ENCODE peak calls at places on chromosomes 1 and 21, in eight cellular contexts. One of them, this sample, is unnamed.

GRCh38 chr1:215957692-215958091 is 390.6 kb downstream of the KCTD3 start:
- DNase-seq in colonic mucosa: no peak
- DNase-seq in DND-41: no peak
- DNase-seq in ovary: no peak
- DNase-seq in WTC11: no peak
- DNase-seq in fibroblast of lung: peak
- DNase-seq in fibroblast of pulmonary artery: peak
- DNase-seq in fibroblast of the aortic adventitia: peak
- DNase-seq in this sample: no peak

GRCh38 chr1:6491480-6491962 is at the start of gene PLEKHG5:
- DNase-seq in colonic mucosa: no peak
- DNase-seq in DND-41: no peak
- DNase-seq in ovary: no peak
- DNase-seq in WTC11: no peak
- DNase-seq in fibroblast of lung: peak
- DNase-seq in fibroblast of pulmonary artery: peak
- DNase-seq in fibroblast of the aortic adventitia: peak
- DNase-seq in this sample: no peak

GRCh38 chr1:179119466-179119865 is 37.6 kb downstream of the TOR3A start:
- DNase-seq in colonic mucosa: no peak
- DNase-seq in DND-41: no peak
- DNase-seq in ovary: no peak
- DNase-seq in WTC11: no peak
- DNase-seq in fibroblast of lung: no peak
- DNase-seq in fibroblast of pulmonary artery: no peak
- DNase-seq in fibroblast of the aortic adventitia: no peak
- DNase-seq in this sample: no peak

GRCh38 chr1:59815892-59816291 is 1.1 kb downstream of the HOOK1 start:
- DNase-seq in colonic mucosa: no peak
- DNase-seq in DND-41: no peak
- DNase-seq in ovary: no peak
- DNase-seq in WTC11: no peak
- DNase-seq in fibroblast of lung: no peak
- DNase-seq in fibroblast of pulmonary artery: no peak
- DNase-seq in fibroblast of the aortic adventitia: no peak
- DNase-seq in this sample: no peak

GRCh38 chr1:209150114-209150513 is 433.4 kb upstream of the CAMK1G start:
- DNase-seq in colonic mucosa: no peak
- DNase-seq in DND-41: peak
- DNase-seq in ovary: no peak
- DNase-seq in WTC11: peak
- DNase-seq in fibroblast of lung: peak
- DNase-seq in fibroblast of pulmonary artery: peak
- DNase-seq in fibroblast of the aortic adventitia: peak
- DNase-seq in this sample: no peak

GRCh38 chr1:192476802-192477298 is 98.7 kb upstream of the RGS1 start:
- DNase-seq in colonic mucosa: no peak
- DNase-seq in DND-41: no peak
- DNase-seq in ovary: no peak
- DNase-seq in WTC11: no peak
- DNase-seq in fibroblast of lung: peak
- DNase-seq in fibroblast of pulmonary artery: peak
- DNase-seq in fibroblast of the aortic adventitia: peak
- DNase-seq in this sample: peak

GRCh38 chr21:41750051-41750450 is 16.8 kb downstream of the RIPK4 start:
- DNase-seq in colonic mucosa: no peak
- DNase-seq in DND-41: no peak
- DNase-seq in ovary: no peak
- DNase-seq in WTC11: no peak
- DNase-seq in fibroblast of lung: no peak
- DNase-seq in fibroblast of pulmonary artery: no peak
- DNase-seq in fibroblast of the aortic adventitia: peak
- DNase-seq in this sample: no peak

GRCh38 chr1:41350055-41350378 is 11.2 kb upstream of the FOXO6 start:
- DNase-seq in colonic mucosa: peak
- DNase-seq in DND-41: no peak
- DNase-seq in ovary: no peak
- DNase-seq in WTC11: no peak
- DNase-seq in fibroblast of lung: no peak
- DNase-seq in fibroblast of pulmonary artery: no peak
- DNase-seq in fibroblast of the aortic adventitia: no peak
- DNase-seq in this sample: no peak

GRCh38 chr1:236815941-236816340 is 20.8 kb downstream of the MTR start:
- DNase-seq in colonic mucosa: no peak
- DNase-seq in DND-41: no peak
- DNase-seq in ovary: no peak
- DNase-seq in WTC11: no peak
- DNase-seq in fibroblast of lung: no peak
- DNase-seq in fibroblast of pulmonary artery: no peak
- DNase-seq in fibroblast of the aortic adventitia: no peak
- DNase-seq in this sample: no peak

GRCh38 chr1:101008229-101008628 is 17.4 kb downstream of the DPH5 start:
- DNase-seq in colonic mucosa: no peak
- DNase-seq in DND-41: no peak
- DNase-seq in ovary: no peak
- DNase-seq in WTC11: no peak
- DNase-seq in fibroblast of lung: peak
- DNase-seq in fibroblast of pulmonary artery: no peak
- DNase-seq in fibroblast of the aortic adventitia: no peak
- DNase-seq in this sample: no peak
- TF ChIP-seq CTCF in colonic mucosa: no peak
- TF ChIP-seq CTCF in DND-41: no peak
- TF ChIP-seq CTCF in ovary: no peak
- TF ChIP-seq CTCF in WTC11: no peak
- TF ChIP-seq CTCF in fibroblast of lung: no peak
- TF ChIP-seq CTCF in fibroblast of pulmonary artery: no peak
- TF ChIP-seq CTCF in fibroblast of the aortic adventitia: no peak
- TF ChIP-seq CTCF in this sample: no peak

DNA sequence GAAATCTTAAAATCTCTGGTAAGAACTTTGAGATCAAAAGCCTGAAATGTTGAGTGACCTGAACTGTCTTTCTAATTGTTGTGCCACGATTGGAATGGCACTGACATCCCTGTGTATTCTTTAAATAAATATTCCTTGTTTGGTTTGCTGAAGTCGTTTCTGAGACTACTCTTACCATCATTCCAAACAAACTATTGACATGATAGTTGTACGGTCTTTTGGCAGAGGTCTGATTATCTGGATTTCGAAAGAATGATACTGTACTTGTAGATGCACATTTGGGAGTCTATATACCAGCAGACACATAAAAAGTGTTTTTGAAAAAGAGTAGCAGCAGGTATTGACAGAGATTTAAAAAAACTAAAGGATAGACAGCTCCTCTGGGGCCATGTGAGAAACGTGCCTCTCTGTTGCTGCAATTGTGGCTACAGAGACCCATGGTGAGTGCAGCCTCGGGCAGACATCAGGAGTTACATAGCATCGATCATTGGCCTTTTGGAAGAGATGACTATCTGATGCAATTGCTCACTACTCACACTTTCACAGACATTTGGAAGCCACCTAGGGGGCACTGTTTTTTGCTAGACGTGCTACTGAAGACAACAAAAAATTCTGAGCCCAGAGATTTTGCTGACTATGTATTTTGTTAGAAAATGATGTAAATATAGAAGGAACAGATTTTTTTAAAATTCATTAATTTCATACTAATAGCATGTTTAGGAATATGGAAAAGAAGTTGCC is 464.5 kb downstream of the KCNT2 start:
- DNase-seq in colonic mucosa: no peak
- DNase-seq in DND-41: no peak
- DNase-seq in ovary: no peak
- DNase-seq in WTC11: peak
- DNase-seq in fibroblast of lung: no peak
- DNase-seq in fibroblast of pulmonary artery: no peak
- DNase-seq in fibroblast of the aortic adventitia: no peak
- DNase-seq in this sample: no peak
- TF ChIP-seq CTCF in colonic mucosa: no peak
- TF ChIP-seq CTCF in DND-41: peak
- TF ChIP-seq CTCF in ovary: no peak
- TF ChIP-seq CTCF in WTC11: no peak
- TF ChIP-seq CTCF in fibroblast of lung: no peak
- TF ChIP-seq CTCF in fibroblast of pulmonary artery: no peak
- TF ChIP-seq CTCF in fibroblast of the aortic adventitia: no peak
- TF ChIP-seq CTCF in this sample: no peak

DNA sequence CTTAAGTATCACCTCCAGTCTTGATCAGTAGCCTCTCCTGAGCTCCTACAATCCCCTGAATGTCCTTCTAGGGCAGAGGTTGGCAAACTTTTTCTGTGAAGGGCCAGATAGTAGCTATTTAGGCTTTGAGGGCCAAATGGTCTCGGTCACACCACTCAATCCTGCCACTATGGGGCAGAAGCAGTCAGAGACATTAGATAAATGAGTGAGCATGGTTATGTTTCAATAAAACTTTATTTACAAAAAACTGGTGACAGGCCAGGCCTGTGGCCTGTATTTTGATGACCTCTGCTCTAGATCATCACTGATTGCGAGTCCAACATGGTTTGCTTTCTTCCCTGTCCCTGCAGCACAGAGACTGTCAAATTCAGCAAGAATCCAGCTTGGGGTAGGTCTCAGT is 36.3 kb downstream of the LRP8 start:
- DNase-seq in colonic mucosa: no peak
- DNase-seq in DND-41: no peak
- DNase-seq in ovary: no peak
- DNase-seq in WTC11: no peak
- DNase-seq in fibroblast of lung: no peak
- DNase-seq in fibroblast of pulmonary artery: no peak
- DNase-seq in fibroblast of the aortic adventitia: no peak
- DNase-seq in this sample: no peak
- TF ChIP-seq CTCF in colonic mucosa: no peak
- TF ChIP-seq CTCF in DND-41: no peak
- TF ChIP-seq CTCF in ovary: no peak
- TF ChIP-seq CTCF in WTC11: no peak
- TF ChIP-seq CTCF in fibroblast of lung: peak
- TF ChIP-seq CTCF in fibroblast of pulmonary artery: peak
- TF ChIP-seq CTCF in fibroblast of the aortic adventitia: no peak
- TF ChIP-seq CTCF in this sample: no peak

GRCh38 chr21:19109694-19110093 is 706.1 kb upstream of the TMPRSS15 start:
- DNase-seq in colonic mucosa: no peak
- DNase-seq in DND-41: no peak
- DNase-seq in ovary: no peak
- DNase-seq in WTC11: no peak
- DNase-seq in fibroblast of lung: no peak
- DNase-seq in fibroblast of pulmonary artery: no peak
- DNase-seq in fibroblast of the aortic adventitia: no peak
- DNase-seq in this sample: no peak
- TF ChIP-seq CTCF in colonic mucosa: no peak
- TF ChIP-seq CTCF in DND-41: no peak
- TF ChIP-seq CTCF in ovary: no peak
- TF ChIP-seq CTCF in WTC11: no peak
- TF ChIP-seq CTCF in fibroblast of lung: no peak
- TF ChIP-seq CTCF in fibroblast of pulmonary artery: no peak
- TF ChIP-seq CTCF in fibroblast of the aortic adventitia: no peak
- TF ChIP-seq CTCF in this sample: no peak

This sample was measured in thoracic aorta.